ENCODE peak calls at places on chromosomes 5 and 9, in eight cellular contexts. One of them, this sample, is unnamed.

GRCh38 chr9:107425110-107426025 is 64.2 kb downstream of the KLF4 start:
- DNase-seq in PC-9: no peak
- DNase-seq in MM.1S: peak
- DNase-seq in right lobe of liver: peak
- DNase-seq in lung: peak
- DNase-seq in Caco-2: no peak
- DNase-seq in HCT116: peak
- DNase-seq in endothelial cell of umbilical vein: peak
- DNase-seq in this sample: peak

GRCh38 chr9:124513374-124513994 is 6.3 kb upstream of the NR5A1 start:
- DNase-seq in HCT116: no peak
- DNase-seq in endothelial cell of umbilical vein: no peak
- DNase-seq in right lobe of liver: no peak
- DNase-seq in PC-9: no peak
- DNase-seq in MM.1S: no peak
- DNase-seq in Caco-2: no peak
- DNase-seq in lung: no peak
- DNase-seq in this sample: no peak

GRCh38 chr5:160347453-160347852 is 23.0 kb downstream of the C1QTNF2 start:
- DNase-seq in endothelial cell of umbilical vein: no peak
- DNase-seq in PC-9: no peak
- DNase-seq in MM.1S: no peak
- DNase-seq in right lobe of liver: no peak
- DNase-seq in Caco-2: no peak
- DNase-seq in HCT116: no peak
- DNase-seq in lung: no peak
- DNase-seq in this sample: no peak

GRCh38 chr9:119088002-119088401 is 281.2 kb downstream of the BRINP1 start:
- DNase-seq in Caco-2: no peak
- DNase-seq in endothelial cell of umbilical vein: no peak
- DNase-seq in right lobe of liver: no peak
- DNase-seq in MM.1S: no peak
- DNase-seq in HCT116: no peak
- DNase-seq in lung: no peak
- DNase-seq in PC-9: no peak
- DNase-seq in this sample: no peak

GRCh38 chr5:175285263-175285662 is 158.7 kb downstream of the DRD1 start:
- DNase-seq in lung: no peak
- DNase-seq in right lobe of liver: no peak
- DNase-seq in HCT116: no peak
- DNase-seq in endothelial cell of umbilical vein: no peak
- DNase-seq in PC-9: peak
- DNase-seq in MM.1S: no peak
- DNase-seq in Caco-2: no peak
- DNase-seq in this sample: no peak

GRCh38 chr5:141039517-141039916 is 11.7 kb upstream of the PCDHB1 start:
- DNase-seq in right lobe of liver: no peak
- DNase-seq in endothelial cell of umbilical vein: no peak
- DNase-seq in PC-9: no peak
- DNase-seq in MM.1S: no peak
- DNase-seq in lung: no peak
- DNase-seq in HCT116: no peak
- DNase-seq in Caco-2: no peak
- DNase-seq in this sample: no peak

GRCh38 chr5:148469446-148470062 is 85.8 kb downstream of the FBXO38 start:
- DNase-seq in right lobe of liver: peak
- DNase-seq in PC-9: no peak
- DNase-seq in HCT116: no peak
- DNase-seq in MM.1S: no peak
- DNase-seq in endothelial cell of umbilical vein: peak
- DNase-seq in Caco-2: no peak
- DNase-seq in lung: no peak
- DNase-seq in this sample: no peak

GRCh38 chr9:127482662-127483061 is 31.4 kb downstream of the LRSAM1 start:
- DNase-seq in MM.1S: no peak
- DNase-seq in lung: no peak
- DNase-seq in HCT116: no peak
- DNase-seq in PC-9: no peak
- DNase-seq in endothelial cell of umbilical vein: no peak
- DNase-seq in right lobe of liver: no peak
- DNase-seq in Caco-2: no peak
- DNase-seq in this sample: no peak

DNA sequence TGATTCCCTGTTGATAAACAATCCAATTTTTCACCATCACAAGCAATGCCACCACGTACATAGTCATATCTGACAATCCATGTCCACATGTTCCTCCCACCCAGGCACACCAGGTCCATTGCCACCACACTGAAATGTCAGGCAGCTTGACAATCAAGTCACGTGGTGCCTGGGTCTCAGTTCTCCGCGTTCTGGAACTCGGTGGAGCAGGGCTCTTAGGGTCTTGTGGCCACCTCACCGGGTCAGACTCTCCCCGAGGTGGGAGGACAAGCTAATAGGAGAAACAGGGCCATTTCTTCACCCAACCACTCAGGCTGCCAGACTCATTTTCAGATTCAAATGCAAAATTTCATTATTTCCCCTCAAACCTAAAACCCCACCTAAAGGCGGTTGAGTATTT is 200.5 kb upstream of the GAS1 start:
- DNase-seq in endothelial cell of umbilical vein: peak
- DNase-seq in Caco-2: no peak
- DNase-seq in lung: no peak
- DNase-seq in MM.1S: no peak
- DNase-seq in PC-9: no peak
- DNase-seq in right lobe of liver: no peak
- DNase-seq in HCT116: no peak
- DNase-seq in this sample: no peak
- H3K4me3 ChIP-seq in endothelial cell of umbilical vein: no peak
- H3K4me3 ChIP-seq in Caco-2: no peak
- H3K4me3 ChIP-seq in lung: no peak
- H3K4me3 ChIP-seq in MM.1S: no peak
- H3K4me3 ChIP-seq in PC-9: peak
- H3K4me3 ChIP-seq in right lobe of liver: peak
- H3K4me3 ChIP-seq in HCT116: no peak
- H3K4me3 ChIP-seq in this sample: no peak

DNA sequence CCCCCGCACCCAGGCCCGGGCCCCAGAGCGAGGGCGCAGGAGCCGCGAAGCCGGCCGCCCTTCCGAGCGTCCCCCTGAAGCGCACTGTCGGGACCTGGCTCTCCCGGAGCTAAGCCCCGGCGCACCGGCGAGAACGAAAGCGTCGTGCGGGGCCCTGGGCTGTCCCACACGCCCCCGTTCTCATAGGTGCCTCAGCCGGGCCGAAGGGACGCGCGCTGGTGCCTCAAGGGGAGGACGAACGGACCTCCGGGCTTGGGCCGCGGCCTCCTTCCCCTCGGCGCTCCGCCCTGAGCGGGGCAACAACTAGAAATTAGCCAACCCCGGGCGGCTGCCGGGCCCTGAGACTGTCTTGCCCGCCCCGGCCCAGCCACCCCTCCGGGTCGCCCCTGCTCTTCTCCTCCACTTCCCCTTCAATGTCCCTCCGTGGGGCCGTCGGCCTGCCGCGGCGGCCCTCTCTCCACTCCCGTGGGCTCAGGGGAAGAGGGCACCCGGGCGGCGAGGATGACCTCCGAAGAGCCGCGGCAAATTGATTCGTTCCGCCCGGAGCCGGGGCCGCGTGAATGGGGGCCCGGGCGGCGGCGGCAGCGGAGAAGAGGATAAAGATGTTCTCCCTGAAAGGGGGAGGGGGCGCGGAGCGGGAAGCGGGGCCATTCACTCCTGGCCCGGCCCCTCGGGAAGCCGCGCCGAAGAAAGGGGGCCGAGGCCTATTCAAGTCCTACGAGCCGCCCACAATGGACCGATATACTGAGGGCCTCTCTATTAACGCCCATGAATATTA is 3.5 kb upstream of the PRDM12 start:
- DNase-seq in endothelial cell of umbilical vein: no peak
- DNase-seq in Caco-2: no peak
- DNase-seq in right lobe of liver: no peak
- DNase-seq in MM.1S: no peak
- DNase-seq in HCT116: no peak
- DNase-seq in PC-9: no peak
- DNase-seq in lung: no peak
- DNase-seq in this sample: peak
- H3K4me3 ChIP-seq in endothelial cell of umbilical vein: peak
- H3K4me3 ChIP-seq in Caco-2: peak
- H3K4me3 ChIP-seq in right lobe of liver: peak
- H3K4me3 ChIP-seq in MM.1S: no peak
- H3K4me3 ChIP-seq in HCT116: no peak
- H3K4me3 ChIP-seq in PC-9: no peak
- H3K4me3 ChIP-seq in lung: no peak
- H3K4me3 ChIP-seq in this sample: peak

GRCh38 chr5:143220748-143221211 is 182.7 kb downstream of the NR3C1 start:
- DNase-seq in right lobe of liver: no peak
- DNase-seq in HCT116: no peak
- DNase-seq in endothelial cell of umbilical vein: peak
- DNase-seq in PC-9: no peak
- DNase-seq in MM.1S: peak
- DNase-seq in Caco-2: no peak
- DNase-seq in lung: no peak
- DNase-seq in this sample: no peak
- H3K4me3 ChIP-seq in right lobe of liver: no peak
- H3K4me3 ChIP-seq in HCT116: no peak
- H3K4me3 ChIP-seq in endothelial cell of umbilical vein: no peak
- H3K4me3 ChIP-seq in PC-9: no peak
- H3K4me3 ChIP-seq in MM.1S: peak
- H3K4me3 ChIP-seq in Caco-2: no peak
- H3K4me3 ChIP-seq in lung: no peak
- H3K4me3 ChIP-seq in this sample: no peak

GRCh38 chr5:59354811-59355210 is 538.7 kb downstream of the PDE4D start:
- DNase-seq in MM.1S: no peak
- DNase-seq in lung: no peak
- DNase-seq in Caco-2: no peak
- DNase-seq in HCT116: no peak
- DNase-seq in right lobe of liver: no peak
- DNase-seq in PC-9: no peak
- DNase-seq in endothelial cell of umbilical vein: peak
- DNase-seq in this sample: no peak

GRCh38 chr5:59358497-59358896 is 535.0 kb downstream of the PDE4D start:
- DNase-seq in MM.1S: no peak
- DNase-seq in PC-9: no peak
- DNase-seq in HCT116: no peak
- DNase-seq in Caco-2: no peak
- DNase-seq in lung: no peak
- DNase-seq in right lobe of liver: no peak
- DNase-seq in endothelial cell of umbilical vein: no peak
- DNase-seq in this sample: peak

GRCh38 chr5:59358005-59358404 is 535.5 kb downstream of the PDE4D start:
- DNase-seq in right lobe of liver: no peak
- DNase-seq in HCT116: no peak
- DNase-seq in lung: no peak
- DNase-seq in Caco-2: no peak
- DNase-seq in PC-9: no peak
- DNase-seq in MM.1S: no peak
- DNase-seq in endothelial cell of umbilical vein: no peak
- DNase-seq in this sample: no peak

GRCh38 chr5:59357421-59357977 is 536.0 kb downstream of the PDE4D start:
- DNase-seq in PC-9: no peak
- DNase-seq in MM.1S: no peak
- DNase-seq in HCT116: no peak
- DNase-seq in endothelial cell of umbilical vein: no peak
- DNase-seq in lung: peak
- DNase-seq in right lobe of liver: no peak
- DNase-seq in Caco-2: peak
- DNase-seq in this sample: peak

GRCh38 chr5:59356813-59357381 is 536.6 kb downstream of the PDE4D start:
- DNase-seq in lung: peak
- DNase-seq in MM.1S: no peak
- DNase-seq in Caco-2: no peak
- DNase-seq in right lobe of liver: peak
- DNase-seq in PC-9: no peak
- DNase-seq in HCT116: no peak
- DNase-seq in endothelial cell of umbilical vein: no peak
- DNase-seq in this sample: peak
- H3K4me3 ChIP-seq in lung: no peak
- H3K4me3 ChIP-seq in MM.1S: no peak
- H3K4me3 ChIP-seq in Caco-2: no peak
- H3K4me3 ChIP-seq in right lobe of liver: no peak
- H3K4me3 ChIP-seq in PC-9: no peak
- H3K4me3 ChIP-seq in HCT116: no peak
- H3K4me3 ChIP-seq in endothelial cell of umbilical vein: no peak
- H3K4me3 ChIP-seq in this sample: no peak